ENCODE peak calls at places on chromosomes 3 and 15, in six cellular contexts. One of them, this sample, is unnamed.

GRCh38 chr3:51945926-51946500 is 3.9 kb downstream of the PARP3 start:
- DNase-seq in MM.1S: no peak
- DNase-seq in astrocyte: no peak
- DNase-seq in osteocyte: no peak
- DNase-seq in effector memory CD8-positive, alpha-beta T cell: no peak
- DNase-seq in left ventricle myocardium inferior: no peak
- DNase-seq in this sample: no peak

GRCh38 chr3:184907941-184908649 is 96.1 kb downstream of the VPS8 start:
- DNase-seq in astrocyte: no peak
- DNase-seq in osteocyte: no peak
- DNase-seq in effector memory CD8-positive, alpha-beta T cell: no peak
- DNase-seq in left ventricle myocardium inferior: peak
- DNase-seq in MM.1S: no peak
- DNase-seq in this sample: peak

GRCh38 chr3:171416061-171416460 is 44.1 kb downstream of the TNIK start:
- DNase-seq in osteocyte: no peak
- DNase-seq in MM.1S: no peak
- DNase-seq in left ventricle myocardium inferior: no peak
- DNase-seq in astrocyte: no peak
- DNase-seq in effector memory CD8-positive, alpha-beta T cell: no peak
- DNase-seq in this sample: no peak

GRCh38 chr3:41673643-41674042 is 288.3 kb downstream of the ULK4 start:
- DNase-seq in left ventricle myocardium inferior: no peak
- DNase-seq in astrocyte: peak
- DNase-seq in osteocyte: no peak
- DNase-seq in MM.1S: no peak
- DNase-seq in effector memory CD8-positive, alpha-beta T cell: no peak
- DNase-seq in this sample: no peak

GRCh38 chr3:177905173-177905894 is 630.9 kb upstream of the KCNMB2 start:
- DNase-seq in effector memory CD8-positive, alpha-beta T cell: no peak
- DNase-seq in left ventricle myocardium inferior: no peak
- DNase-seq in osteocyte: no peak
- DNase-seq in MM.1S: no peak
- DNase-seq in astrocyte: peak
- DNase-seq in this sample: no peak

GRCh38 chr3:39135170-39135805 is 18.1 kb downstream of the CSRNP1 start:
- DNase-seq in osteocyte: no peak
- DNase-seq in left ventricle myocardium inferior: peak
- DNase-seq in MM.1S: no peak
- DNase-seq in astrocyte: no peak
- DNase-seq in effector memory CD8-positive, alpha-beta T cell: no peak
- DNase-seq in this sample: no peak

GRCh38 chr3:4570840-4571621 is 77.9 kb downstream of the ITPR1 start:
- DNase-seq in MM.1S: no peak
- DNase-seq in effector memory CD8-positive, alpha-beta T cell: no peak
- DNase-seq in left ventricle myocardium inferior: no peak
- DNase-seq in astrocyte: no peak
- DNase-seq in osteocyte: no peak
- DNase-seq in this sample: no peak

GRCh38 chr3:71258116-71258515 is 325.4 kb downstream of the FOXP1 start:
- DNase-seq in MM.1S: no peak
- DNase-seq in left ventricle myocardium inferior: no peak
- DNase-seq in effector memory CD8-positive, alpha-beta T cell: no peak
- DNase-seq in osteocyte: no peak
- DNase-seq in astrocyte: peak
- DNase-seq in this sample: peak

GRCh38 chr15:74976159-74976558 is 19.2 kb upstream of the SCAMP5 start:
- DNase-seq in left ventricle myocardium inferior: no peak
- DNase-seq in astrocyte: no peak
- DNase-seq in osteocyte: no peak
- DNase-seq in effector memory CD8-positive, alpha-beta T cell: no peak
- DNase-seq in MM.1S: no peak
- DNase-seq in this sample: no peak

GRCh38 chr3:137792633-137793271 is 28.6 kb downstream of the SOX14 start:
- DNase-seq in MM.1S: peak
- DNase-seq in effector memory CD8-positive, alpha-beta T cell: no peak
- DNase-seq in osteocyte: no peak
- DNase-seq in left ventricle myocardium inferior: no peak
- DNase-seq in astrocyte: no peak
- DNase-seq in this sample: no peak

GRCh38 chr3:170809021-170809974 is 60.7 kb downstream of the RPL22L1 start:
- DNase-seq in MM.1S: peak
- DNase-seq in osteocyte: no peak
- DNase-seq in effector memory CD8-positive, alpha-beta T cell: no peak
- DNase-seq in left ventricle myocardium inferior: no peak
- DNase-seq in astrocyte: peak
- DNase-seq in this sample: no peak

GRCh38 chr3:72043212-72044133 is 258.5 kb upstream of the PROK2 start:
- DNase-seq in astrocyte: no peak
- DNase-seq in MM.1S: no peak
- DNase-seq in effector memory CD8-positive, alpha-beta T cell: no peak
- DNase-seq in left ventricle myocardium inferior: no peak
- DNase-seq in osteocyte: no peak
- DNase-seq in this sample: no peak

GRCh38 chr3:101279162-101279561 is 41.2 kb downstream of the IMPG2 start:
- DNase-seq in astrocyte: peak
- DNase-seq in left ventricle myocardium inferior: no peak
- DNase-seq in osteocyte: no peak
- DNase-seq in MM.1S: no peak
- DNase-seq in effector memory CD8-positive, alpha-beta T cell: no peak
- DNase-seq in this sample: no peak

GRCh38 chr3:50237133-50237651 is 1.2 kb downstream of the GNAI2 start:
- DNase-seq in MM.1S: no peak
- DNase-seq in effector memory CD8-positive, alpha-beta T cell: peak
- DNase-seq in astrocyte: no peak
- DNase-seq in left ventricle myocardium inferior: no peak
- DNase-seq in osteocyte: no peak
- DNase-seq in this sample: no peak

GRCh38 chr3:149936812-149937230 is 33.9 kb downstream of the PFN2 start:
- DNase-seq in osteocyte: no peak
- DNase-seq in left ventricle myocardium inferior: no peak
- DNase-seq in MM.1S: peak
- DNase-seq in effector memory CD8-positive, alpha-beta T cell: peak
- DNase-seq in astrocyte: peak
- DNase-seq in this sample: no peak

This sample was measured in breast epithelium.